ENCODE peak calls at places on chromosomes 5 and 9, in four cellular contexts. One of them, this sample, is unnamed.

GRCh38 chr9:134275379-134275778 is 50.9 kb upstream of the RXRA start:
- DNase-seq in Peyer's patch: no peak
- DNase-seq in spleen: no peak
- DNase-seq in body of pancreas: no peak
- DNase-seq in this sample: peak

GRCh38 chr9:131728961-131729360 is 10.9 kb downstream of the RAPGEF1 start:
- DNase-seq in Peyer's patch: no peak
- DNase-seq in spleen: peak
- DNase-seq in body of pancreas: no peak
- DNase-seq in this sample: no peak

GRCh38 chr5:120164989-120165388 is 299.1 kb upstream of the PRR16 start:
- DNase-seq in Peyer's patch: no peak
- DNase-seq in spleen: no peak
- DNase-seq in body of pancreas: no peak
- DNase-seq in this sample: no peak

GRCh38 chr5:84275609-84276008 is 109.1 kb downstream of the EDIL3 start:
- DNase-seq in Peyer's patch: no peak
- DNase-seq in spleen: no peak
- DNase-seq in body of pancreas: no peak
- DNase-seq in this sample: no peak

GRCh38 chr9:133691659-133692363 is 46.3 kb downstream of the SARDH start:
- DNase-seq in Peyer's patch: no peak
- DNase-seq in spleen: peak
- DNase-seq in body of pancreas: no peak
- DNase-seq in this sample: no peak

GRCh38 chr5:72817076-72817476 is 615 bp downstream of the TNPO1 start:
- DNase-seq in Peyer's patch: peak
- DNase-seq in spleen: no peak
- DNase-seq in body of pancreas: peak
- DNase-seq in this sample: peak

GRCh38 chr5:90968319-90968718 is 409.7 kb downstream of the ADGRV1 start:
- DNase-seq in Peyer's patch: no peak
- DNase-seq in spleen: no peak
- DNase-seq in body of pancreas: no peak
- DNase-seq in this sample: no peak

GRCh38 chr5:150398432-150399157 is 14.1 kb downstream of the CD74 start:
- DNase-seq in Peyer's patch: no peak
- DNase-seq in spleen: peak
- DNase-seq in body of pancreas: no peak
- DNase-seq in this sample: no peak

GRCh38 chr5:25028994-25029393 is 384.2 kb upstream of the CDH10 start:
- DNase-seq in Peyer's patch: no peak
- DNase-seq in spleen: peak
- DNase-seq in body of pancreas: peak
- DNase-seq in this sample: no peak

GRCh38 chr5:173764321-173765029 is 123.7 kb upstream of the CPEB4 start:
- DNase-seq in Peyer's patch: peak
- DNase-seq in spleen: no peak
- DNase-seq in body of pancreas: peak
- DNase-seq in this sample: peak

GRCh38 chr5:179905144-179905526 is 2.6 kb downstream of the TBC1D9B start:
- DNase-seq in Peyer's patch: no peak
- DNase-seq in spleen: no peak
- DNase-seq in body of pancreas: no peak
- DNase-seq in this sample: no peak

GRCh38 chr9:136110082-136111061 is 8.3 kb downstream of the TMEM250 start:
- DNase-seq in Peyer's patch: no peak
- DNase-seq in spleen: peak
- DNase-seq in body of pancreas: no peak
- DNase-seq in this sample: peak

GRCh38 chr9:136109351-136110081 is 9.2 kb downstream of the TMEM250 start:
- DNase-seq in Peyer's patch: peak
- DNase-seq in spleen: peak
- DNase-seq in body of pancreas: peak
- DNase-seq in this sample: peak

GRCh38 chr9:136112541-136112940 is 6.1 kb downstream of the TMEM250 start:
- DNase-seq in Peyer's patch: no peak
- DNase-seq in spleen: peak
- DNase-seq in body of pancreas: no peak
- DNase-seq in this sample: no peak

GRCh38 chr9:136111910-136112309 is 6.8 kb downstream of the TMEM250 start:
- DNase-seq in Peyer's patch: no peak
- DNase-seq in spleen: no peak
- DNase-seq in body of pancreas: no peak
- DNase-seq in this sample: no peak

DNA sequence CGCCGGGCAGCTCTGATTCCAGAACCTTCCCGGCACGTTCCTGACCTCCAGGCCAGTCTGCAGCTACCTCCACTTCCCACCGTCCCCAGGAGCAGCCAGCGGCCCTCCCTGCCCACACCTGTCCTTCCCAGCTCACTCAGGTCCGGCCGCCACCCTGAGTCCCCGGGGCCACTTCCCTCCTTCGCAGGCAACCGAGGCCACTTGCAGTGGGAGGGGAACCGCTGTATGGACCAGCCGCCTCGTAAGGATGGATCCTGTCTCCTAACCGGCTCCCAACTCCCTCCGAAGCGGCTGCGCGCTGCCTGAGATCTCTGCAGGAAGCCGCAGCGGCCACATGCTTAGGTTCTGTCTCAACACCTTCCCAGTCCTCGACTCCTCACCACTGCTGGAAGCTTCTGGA is 7.5 kb downstream of the TMEM250 start:
- DNase-seq in Peyer's patch: no peak
- DNase-seq in spleen: no peak
- DNase-seq in body of pancreas: no peak
- DNase-seq in this sample: no peak
- TF ChIP-seq POLR2A in Peyer's patch: no peak
- TF ChIP-seq POLR2A in spleen: no peak
- TF ChIP-seq POLR2A in body of pancreas: no peak
- TF ChIP-seq POLR2A in this sample: no peak

GRCh38 chr5:32232441-32233219 is 58.5 kb upstream of the GOLPH3 start:
- DNase-seq in Peyer's patch: peak
- DNase-seq in spleen: peak
- DNase-seq in body of pancreas: peak
- DNase-seq in this sample: peak
- TF ChIP-seq POLR2A in Peyer's patch: no peak
- TF ChIP-seq POLR2A in spleen: no peak
- TF ChIP-seq POLR2A in body of pancreas: no peak
- TF ChIP-seq POLR2A in this sample: no peak

GRCh38 chr5:168486136-168486879 is at the start of gene RARS1:
- DNase-seq in Peyer's patch: peak
- DNase-seq in spleen: peak
- DNase-seq in body of pancreas: peak
- DNase-seq in this sample: peak
- TF ChIP-seq POLR2A in Peyer's patch: peak
- TF ChIP-seq POLR2A in spleen: peak
- TF ChIP-seq POLR2A in body of pancreas: peak
- TF ChIP-seq POLR2A in this sample: peak

GRCh38 chr5:34838785-34839714 is at the start of gene TTC23L:
- DNase-seq in Peyer's patch: peak
- DNase-seq in spleen: peak
- DNase-seq in body of pancreas: peak
- DNase-seq in this sample: peak
- TF ChIP-seq POLR2A in Peyer's patch: peak
- TF ChIP-seq POLR2A in spleen: no peak
- TF ChIP-seq POLR2A in body of pancreas: peak
- TF ChIP-seq POLR2A in this sample: peak

GRCh38 chr5:178208540-178209227 is 4.4 kb downstream of the HNRNPAB start:
- DNase-seq in Peyer's patch: no peak
- DNase-seq in spleen: peak
- DNase-seq in body of pancreas: no peak
- DNase-seq in this sample: peak

GRCh38 chr5:178206166-178207101 is 2.1 kb downstream of the HNRNPAB start:
- DNase-seq in Peyer's patch: no peak
- DNase-seq in spleen: peak
- DNase-seq in body of pancreas: no peak
- DNase-seq in this sample: peak

GRCh38 chr5:178207917-178208280 is 3.6 kb downstream of the HNRNPAB start:
- DNase-seq in Peyer's patch: peak
- DNase-seq in spleen: peak
- DNase-seq in body of pancreas: no peak
- DNase-seq in this sample: peak

GRCh38 chr5:178205749-178206047 is 1.4 kb downstream of the HNRNPAB start:
- DNase-seq in Peyer's patch: no peak
- DNase-seq in spleen: no peak
- DNase-seq in body of pancreas: no peak
- DNase-seq in this sample: no peak

GRCh38 chr5:178207183-178207916 is 3.0 kb downstream of the HNRNPAB start:
- DNase-seq in Peyer's patch: peak
- DNase-seq in spleen: peak
- DNase-seq in body of pancreas: peak
- DNase-seq in this sample: no peak
- TF ChIP-seq POLR2A in Peyer's patch: peak
- TF ChIP-seq POLR2A in spleen: no peak
- TF ChIP-seq POLR2A in body of pancreas: no peak
- TF ChIP-seq POLR2A in this sample: no peak